ENCODE peak calls at places on chromosome 2, in seven cellular contexts. One of them, this sample, is unnamed. For H3K4me1, the result is how much of the 10 kb centered on the place peaks cover.

GRCh38 chr2:238814815-238815214 is 33.1 kb upstream of the TWIST2 start:
- DNase-seq in neural progenitor cell: no peak
- DNase-seq in hepatocyte: no peak
- DNase-seq in GM23248: no peak
- DNase-seq in PC-3: no peak
- DNase-seq in GM23338: no peak
- DNase-seq in SK-N-SH: no peak
- DNase-seq in this sample: no peak

GRCh38 chr2:239484571-239485355 is 83.9 kb upstream of the HDAC4 start:
- DNase-seq in neural progenitor cell: no peak
- DNase-seq in hepatocyte: no peak
- DNase-seq in GM23248: no peak
- DNase-seq in PC-3: no peak
- DNase-seq in GM23338: no peak
- DNase-seq in SK-N-SH: no peak
- DNase-seq in this sample: no peak

GRCh38 chr2:201127128-201127521 is 11.2 kb downstream of the CFLAR start:
- DNase-seq in neural progenitor cell: no peak
- DNase-seq in hepatocyte: no peak
- DNase-seq in GM23248: no peak
- DNase-seq in PC-3: no peak
- DNase-seq in GM23338: no peak
- DNase-seq in SK-N-SH: no peak
- DNase-seq in this sample: peak

GRCh38 chr2:66236067-66236705 is 198.7 kb upstream of the MEIS1 start:
- DNase-seq in neural progenitor cell: no peak
- DNase-seq in hepatocyte: no peak
- DNase-seq in GM23248: no peak
- DNase-seq in PC-3: no peak
- DNase-seq in GM23338: no peak
- DNase-seq in SK-N-SH: no peak
- DNase-seq in this sample: no peak

GRCh38 chr2:185771396-185771795 is 32.8 kb downstream of the FSIP2 start:
- DNase-seq in neural progenitor cell: no peak
- DNase-seq in hepatocyte: no peak
- DNase-seq in GM23248: no peak
- DNase-seq in PC-3: no peak
- DNase-seq in GM23338: no peak
- DNase-seq in SK-N-SH: no peak
- DNase-seq in this sample: no peak

GRCh38 chr2:172919732-172920131 is 155.9 kb upstream of the MAP3K20 start:
- DNase-seq in neural progenitor cell: no peak
- DNase-seq in hepatocyte: no peak
- DNase-seq in GM23248: no peak
- DNase-seq in PC-3: no peak
- DNase-seq in GM23338: no peak
- DNase-seq in SK-N-SH: no peak
- DNase-seq in this sample: no peak

GRCh38 chr2:84424152-84424551 is 34.9 kb downstream of the SUCLG1 start:
- DNase-seq in neural progenitor cell: no peak
- DNase-seq in hepatocyte: no peak
- DNase-seq in GM23248: peak
- DNase-seq in PC-3: peak
- DNase-seq in GM23338: peak
- DNase-seq in SK-N-SH: peak
- DNase-seq in this sample: peak

GRCh38 chr2:168181825-168182224 is 65.6 kb downstream of the STK39 start:
- DNase-seq in neural progenitor cell: no peak
- DNase-seq in hepatocyte: no peak
- DNase-seq in GM23248: no peak
- DNase-seq in PC-3: peak
- DNase-seq in GM23338: no peak
- DNase-seq in SK-N-SH: no peak
- DNase-seq in this sample: no peak

GRCh38 chr2:192957425-192957824 is 762.7 kb upstream of the TMEFF2 start:
- DNase-seq in neural progenitor cell: no peak
- DNase-seq in hepatocyte: no peak
- DNase-seq in GM23248: no peak
- DNase-seq in PC-3: no peak
- DNase-seq in GM23338: no peak
- DNase-seq in SK-N-SH: no peak
- DNase-seq in this sample: no peak

GRCh38 chr2:196077821-196078220 is 9.2 kb upstream of the DNAH7 start:
- DNase-seq in neural progenitor cell: no peak
- DNase-seq in hepatocyte: no peak
- DNase-seq in GM23248: peak
- DNase-seq in PC-3: no peak
- DNase-seq in GM23338: no peak
- DNase-seq in SK-N-SH: no peak
- DNase-seq in this sample: no peak

GRCh38 chr2:159224061-159224813 is 62.3 kb downstream of the WDSUB1 start:
- DNase-seq in neural progenitor cell: no peak
- DNase-seq in hepatocyte: no peak
- DNase-seq in GM23248: no peak
- DNase-seq in PC-3: no peak
- DNase-seq in GM23338: no peak
- DNase-seq in SK-N-SH: no peak
- DNase-seq in this sample: no peak

GRCh38 chr2:143160732-143161707 is 31.8 kb downstream of the ARHGAP15 start:
- DNase-seq in neural progenitor cell: peak
- DNase-seq in hepatocyte: no peak
- DNase-seq in GM23248: no peak
- DNase-seq in PC-3: no peak
- DNase-seq in GM23338: no peak
- DNase-seq in SK-N-SH: no peak
- DNase-seq in this sample: no peak

GRCh38 chr2:234747032-234747431 is 204.8 kb upstream of the SH3BP4 start:
- DNase-seq in neural progenitor cell: no peak
- DNase-seq in hepatocyte: no peak
- DNase-seq in GM23248: peak
- DNase-seq in PC-3: no peak
- DNase-seq in GM23338: no peak
- DNase-seq in SK-N-SH: no peak
- DNase-seq in this sample: no peak

GRCh38 chr2:197909377-197909776 is 105.0 kb downstream of the PLCL1 start:
- DNase-seq in neural progenitor cell: no peak
- DNase-seq in hepatocyte: no peak
- DNase-seq in GM23248: peak
- DNase-seq in PC-3: peak
- DNase-seq in GM23338: no peak
- DNase-seq in SK-N-SH: no peak
- DNase-seq in this sample: no peak

GRCh38 chr2:226766352-226767055 is 33.1 kb downstream of the IRS1 start:
- DNase-seq in neural progenitor cell: no peak
- DNase-seq in hepatocyte: no peak
- DNase-seq in GM23248: peak
- DNase-seq in PC-3: no peak
- DNase-seq in GM23338: no peak
- DNase-seq in SK-N-SH: no peak
- DNase-seq in this sample: no peak

GRCh38 chr2:26735883-26736588 is 28.0 kb upstream of the SLC35F6 start:
- DNase-seq in neural progenitor cell: no peak
- DNase-seq in hepatocyte: no peak
- DNase-seq in GM23248: no peak
- DNase-seq in PC-3: no peak
- DNase-seq in GM23338: no peak
- DNase-seq in SK-N-SH: peak
- DNase-seq in this sample: no peak

GRCh38 chr2:60465736-60466135 is 87.7 kb downstream of the BCL11A start:
- DNase-seq in neural progenitor cell: no peak
- DNase-seq in hepatocyte: no peak
- DNase-seq in GM23248: peak
- DNase-seq in PC-3: no peak
- DNase-seq in GM23338: no peak
- DNase-seq in SK-N-SH: no peak
- DNase-seq in this sample: no peak

GRCh38 chr2:165637396-165637795 is 156.7 kb downstream of the GALNT3 start:
- DNase-seq in neural progenitor cell: no peak
- DNase-seq in hepatocyte: no peak
- DNase-seq in GM23248: peak
- DNase-seq in PC-3: peak
- DNase-seq in GM23338: no peak
- DNase-seq in SK-N-SH: no peak
- DNase-seq in this sample: no peak

GRCh38 chr2:1645761-1646476 is 98.4 kb downstream of the PXDN start:
- DNase-seq in neural progenitor cell: no peak
- DNase-seq in hepatocyte: no peak
- DNase-seq in GM23248: no peak
- DNase-seq in PC-3: no peak
- DNase-seq in GM23338: no peak
- DNase-seq in SK-N-SH: no peak
- DNase-seq in this sample: no peak

GRCh38 chr2:238421695-238422035 is 5.1 kb upstream of the ASB1 start:
- DNase-seq in neural progenitor cell: peak
- DNase-seq in hepatocyte: no peak
- DNase-seq in GM23248: no peak
- DNase-seq in PC-3: no peak
- DNase-seq in GM23338: no peak
- DNase-seq in SK-N-SH: no peak
- DNase-seq in this sample: no peak

GRCh38 chr2:217282531-217282930 is 422.7 kb upstream of the TNP1 start:
- DNase-seq in neural progenitor cell: no peak
- DNase-seq in hepatocyte: no peak
- DNase-seq in GM23248: peak
- DNase-seq in PC-3: peak
- DNase-seq in GM23338: no peak
- DNase-seq in SK-N-SH: no peak
- DNase-seq in this sample: no peak

GRCh38 chr2:240237609-240238151 is 97.2 kb upstream of the OTOS start:
- DNase-seq in neural progenitor cell: no peak
- DNase-seq in hepatocyte: no peak
- DNase-seq in GM23248: peak
- DNase-seq in PC-3: peak
- DNase-seq in GM23338: no peak
- DNase-seq in SK-N-SH: no peak
- DNase-seq in this sample: no peak

GRCh38 chr2:102317715-102318114 is 6.4 kb downstream of the IL1RL1 start:
- DNase-seq in neural progenitor cell: peak
- DNase-seq in hepatocyte: no peak
- DNase-seq in GM23248: no peak
- DNase-seq in PC-3: no peak
- DNase-seq in GM23338: no peak
- DNase-seq in SK-N-SH: no peak
- DNase-seq in this sample: no peak

GRCh38 chr2:102018823-102019445 is 27.2 kb downstream of the IL1R2 start:
- DNase-seq in neural progenitor cell: no peak
- DNase-seq in hepatocyte: no peak
- DNase-seq in GM23248: peak
- DNase-seq in PC-3: no peak
- DNase-seq in GM23338: no peak
- DNase-seq in SK-N-SH: no peak
- DNase-seq in this sample: no peak

GRCh38 chr2:230685165-230685560 is 27.5 kb upstream of the CAB39 start:
- DNase-seq in neural progenitor cell: no peak
- DNase-seq in hepatocyte: no peak
- DNase-seq in GM23248: no peak
- DNase-seq in PC-3: no peak
- DNase-seq in GM23338: no peak
- DNase-seq in SK-N-SH: no peak
- DNase-seq in this sample: no peak

GRCh38 chr2:18545384-18545783 is 15.1 kb downstream of the RDH14 start:
- DNase-seq in neural progenitor cell: no peak
- DNase-seq in hepatocyte: no peak
- DNase-seq in GM23248: peak
- DNase-seq in PC-3: peak
- DNase-seq in GM23338: no peak
- DNase-seq in SK-N-SH: no peak
- DNase-seq in this sample: no peak

GRCh38 chr2:167842047-167842446 is 405.3 kb downstream of the STK39 start:
- DNase-seq in neural progenitor cell: no peak
- DNase-seq in hepatocyte: no peak
- DNase-seq in GM23248: no peak
- DNase-seq in PC-3: no peak
- DNase-seq in GM23338: no peak
- DNase-seq in SK-N-SH: no peak
- DNase-seq in this sample: no peak

GRCh38 chr2:49289711-49290110 is 135.4 kb upstream of the FSHR start:
- DNase-seq in neural progenitor cell: no peak
- DNase-seq in hepatocyte: no peak
- DNase-seq in GM23248: no peak
- DNase-seq in PC-3: no peak
- DNase-seq in GM23338: no peak
- DNase-seq in SK-N-SH: no peak
- DNase-seq in this sample: no peak

GRCh38 chr2:184835081-184835728 is 236.9 kb downstream of the ZNF804A start:
- DNase-seq in neural progenitor cell: no peak
- DNase-seq in hepatocyte: peak
- DNase-seq in GM23248: no peak
- DNase-seq in PC-3: no peak
- DNase-seq in GM23338: no peak
- DNase-seq in SK-N-SH: peak
- DNase-seq in this sample: no peak

GRCh38 chr2:42317945-42318344 is 43.1 kb downstream of the COX7A2L start:
- DNase-seq in neural progenitor cell: no peak
- DNase-seq in hepatocyte: no peak
- DNase-seq in GM23248: no peak
- DNase-seq in PC-3: no peak
- DNase-seq in GM23338: no peak
- DNase-seq in SK-N-SH: no peak
- DNase-seq in this sample: no peak
- H3K4me1 ChIP-seq in neural progenitor cell: under half
- H3K4me1 ChIP-seq in hepatocyte: under half
- H3K4me1 ChIP-seq in GM23248: under half
- H3K4me1 ChIP-seq in PC-3: under half
- H3K4me1 ChIP-seq in GM23338: under half
- H3K4me1 ChIP-seq in SK-N-SH: under half
- H3K4me1 ChIP-seq in this sample: under half

GRCh38 chr2:179234658-179235240 is 29.9 kb downstream of the SESTD1 start:
- DNase-seq in neural progenitor cell: no peak
- DNase-seq in hepatocyte: no peak
- DNase-seq in GM23248: no peak
- DNase-seq in PC-3: peak
- DNase-seq in GM23338: no peak
- DNase-seq in SK-N-SH: no peak
- DNase-seq in this sample: no peak
- TF ChIP-seq EZH2phosphoT487 in neural progenitor cell: no peak
- TF ChIP-seq EZH2phosphoT487 in hepatocyte: no peak
- TF ChIP-seq EZH2phosphoT487 in GM23248: no peak
- TF ChIP-seq EZH2phosphoT487 in PC-3: no peak
- TF ChIP-seq EZH2phosphoT487 in GM23338: no peak
- TF ChIP-seq EZH2phosphoT487 in SK-N-SH: no peak
- TF ChIP-seq EZH2phosphoT487 in this sample: no peak

DNA sequence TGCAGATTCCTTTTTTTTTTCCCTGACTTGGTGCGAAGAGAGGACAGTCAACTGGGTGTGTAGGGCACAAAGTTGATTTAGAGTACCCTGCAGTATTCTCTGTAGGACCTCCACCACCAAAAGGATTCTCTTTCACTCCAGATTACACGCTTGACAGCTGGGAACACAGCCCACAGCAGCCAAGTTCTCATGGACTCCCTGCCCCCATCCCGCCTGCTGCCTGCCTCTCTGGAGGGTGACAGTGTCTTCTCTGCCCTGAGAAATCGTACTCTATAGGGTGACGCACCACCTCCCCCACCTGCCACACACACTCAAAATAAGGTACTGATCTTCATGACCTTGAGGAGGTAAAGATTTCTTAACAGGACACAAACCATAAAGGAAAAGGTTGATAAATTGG is 26.6 kb upstream of the IHH start:
- DNase-seq in neural progenitor cell: peak
- DNase-seq in hepatocyte: no peak
- DNase-seq in GM23248: no peak
- DNase-seq in PC-3: no peak
- DNase-seq in GM23338: no peak
- DNase-seq in SK-N-SH: no peak
- DNase-seq in this sample: no peak
- H3K4me1 ChIP-seq in neural progenitor cell: under half
- H3K4me1 ChIP-seq in hepatocyte: under half
- H3K4me1 ChIP-seq in GM23248: under half
- H3K4me1 ChIP-seq in PC-3: under half
- H3K4me1 ChIP-seq in GM23338: under half
- H3K4me1 ChIP-seq in SK-N-SH: under half
- H3K4me1 ChIP-seq in this sample: under half

GRCh38 chr2:199131256-199131655 is 326.5 kb downstream of the SATB2 start:
- DNase-seq in neural progenitor cell: no peak
- DNase-seq in hepatocyte: no peak
- DNase-seq in GM23248: no peak
- DNase-seq in PC-3: no peak
- DNase-seq in GM23338: peak
- DNase-seq in SK-N-SH: no peak
- DNase-seq in this sample: no peak
- TF ChIP-seq EZH2phosphoT487 in neural progenitor cell: no peak
- TF ChIP-seq EZH2phosphoT487 in hepatocyte: no peak
- TF ChIP-seq EZH2phosphoT487 in GM23248: no peak
- TF ChIP-seq EZH2phosphoT487 in PC-3: no peak
- TF ChIP-seq EZH2phosphoT487 in GM23338: no peak
- TF ChIP-seq EZH2phosphoT487 in SK-N-SH: no peak
- TF ChIP-seq EZH2phosphoT487 in this sample: no peak

This sample was measured in OCI-LY7.